ENCODE peak calls at places on chromosomes 12 and 14, in eight cellular contexts. X, O, M, S, Y, I, B and W are unnamed samples.

GRCh38 chr12:132619301-132620112 is 931 bp downstream of the P2RX2 start:
- DNase-seq in O (no peak), M (no peak), I (no peak), B (no peak), X (peak; percentile 31), S (no peak), Y (no peak), W (no peak)

GRCh38 chr12:50530532-50530931 is 25.7 kb downstream of the DIP2B start:
- DNase-seq in I (no peak), S (no peak), X (no peak), O (no peak), B (no peak), M (no peak), Y (no peak), W (no peak)

GRCh38 chr14:89779707-89780106 is 174.8 kb downstream of the EFCAB11 start:
- DNase-seq in B (no peak), O (no peak), X (no peak), S (no peak), M (no peak), I (no peak), Y (no peak), W (no peak)

GRCh38 chr12:50546441-50547318 is 41.9 kb downstream of the DIP2B start:
- DNase-seq in X (no peak), I (no peak), S (no peak), M (no peak), Y (no peak), O (no peak), B (no peak), W (no peak)

GRCh38 chr12:5806376-5807089 is 138.5 kb downstream of the ANO2 start:
- DNase-seq in Y (no peak), X (no peak), O (no peak), S (peak; percentile 15), M (no peak), I (no peak), B (no peak), W (no peak)

GRCh38 chr12:29908154-29908553 is 124.4 kb upstream of the TMTC1 start:
- DNase-seq in I (no peak), O (no peak), Y (no peak), B (no peak), S (no peak), M (no peak), X (no peak), W (no peak)

GRCh38 chr14:100391777-100392176 is 68.6 kb downstream of the SLC25A47 start:
- DNase-seq in X (no peak), S (peak; percentile 67), Y (peak; percentile 66), I (no peak), O (no peak), M (no peak), B (no peak), W (no peak)

GRCh38 chr12:114869091-114869834 is 185.3 kb upstream of the TBX3 start:
- DNase-seq in S (peak; percentile 85), M (no peak), I (no peak), Y (peak; percentile 95), X (no peak), B (no peak), O (no peak), W (no peak)

GRCh38 chr14:103854822-103855733 is 7.7 kb upstream of the PPP1R13B start:
- DNase-seq in O (no peak), M (no peak), S (no peak), X (no peak), B (peak; percentile 70), I (peak; percentile 79), Y (no peak), W (peak; percentile 33)

GRCh38 chr12:110583137-110584059 is at the start of gene PPTC7:
- DNase-seq in X (peak; percentile 98), S (peak; percentile 94), M (peak; percentile 99), Y (peak; percentile 55), O (peak; percentile 98), I (peak; percentile 98), B (peak; percentile 97), W (peak; percentile 88)

GRCh38 chr14:62894736-62895135 is 150.5 kb downstream of the KCNH5 start:
- DNase-seq in B (no peak), I (no peak), S (no peak), O (no peak), Y (no peak), M (no peak), X (no peak), W (no peak)

GRCh38 chr14:62557416-62557815 is 487.8 kb downstream of the KCNH5 start:
- DNase-seq in X (no peak), O (no peak), Y (no peak), I (no peak), B (no peak), M (no peak), S (no peak), W (no peak)

GRCh38 chr14:20805485-20805884 is 2.8 kb upstream of the RNASE1 start:
- DNase-seq in S (no peak), Y (no peak), O (no peak), M (no peak), I (no peak), B (no peak), X (no peak), W (no peak)

DNA sequence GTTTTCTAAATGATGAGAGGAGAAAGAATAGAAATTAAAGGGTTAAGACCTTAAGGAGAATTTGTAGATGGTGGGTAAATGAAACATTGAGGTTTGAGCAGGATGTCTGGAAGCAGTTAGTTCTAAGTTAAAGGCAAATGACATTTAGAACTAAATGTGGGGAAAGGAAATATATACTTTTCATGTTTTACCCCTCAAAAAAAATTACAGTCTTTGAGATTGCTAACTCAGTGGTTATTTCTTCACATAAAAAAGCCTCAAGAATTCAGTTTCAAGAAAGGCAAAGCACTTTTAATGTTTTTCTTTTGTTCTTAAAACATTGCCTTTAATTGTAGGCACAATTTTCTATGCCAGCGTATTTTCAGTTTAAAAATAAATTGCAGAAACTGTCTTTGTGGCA is 114.0 kb downstream of the PLEKHA5 start:
- DNase-seq in O (no peak), X (no peak), S (no peak), M (no peak), B (no peak), I (no peak), Y (no peak), W (no peak)
- H3K4me3 ChIP-seq in O (no peak overlapping the region), X (no peak overlapping the region), S (no peak overlapping the region), M (no peak overlapping the region), B (no peak overlapping the region), I (no peak overlapping the region), Y (no peak overlapping the region), W (no peak overlapping the region)

GRCh38 chr12:120460157-120460556 is 9.4 kb downstream of the SRSF9 start:
- DNase-seq in I (no peak), M (no peak), B (no peak), S (no peak), X (no peak), O (no peak), Y (no peak), W (no peak)

GRCh38 chr12:120453977-120454376 is 7.7 kb downstream of the GATC start:
- DNase-seq in O (no peak), I (no peak), X (no peak), S (peak; percentile 19), B (no peak), Y (no peak), M (no peak), W (peak; percentile 51)

GRCh38 chr12:120453060-120453761 is 7.0 kb downstream of the GATC start:
- DNase-seq in S (no peak), Y (no peak), M (no peak), B (no peak), X (no peak), O (no peak), I (peak; percentile 73), W (no peak)

GRCh38 chr12:120455302-120455701 is 9.1 kb downstream of the GATC start:
- DNase-seq in M (no peak), S (no peak), O (no peak), I (peak; percentile 94), Y (no peak), B (no peak), X (no peak), W (no peak)

GRCh38 chr12:120457133-120457532 is 10.9 kb downstream of the GATC start:
- DNase-seq in B (no peak), M (no peak), S (no peak), I (no peak), O (no peak), Y (no peak), X (no peak), W (no peak)
- TF ChIP-seq CTCF in B (no peak), M (no peak), S (peak; percentile 15), I (peak; percentile 20), O (no peak), Y (peak; percentile 45), X (no peak), W (peak; percentile 38)

DNA sequence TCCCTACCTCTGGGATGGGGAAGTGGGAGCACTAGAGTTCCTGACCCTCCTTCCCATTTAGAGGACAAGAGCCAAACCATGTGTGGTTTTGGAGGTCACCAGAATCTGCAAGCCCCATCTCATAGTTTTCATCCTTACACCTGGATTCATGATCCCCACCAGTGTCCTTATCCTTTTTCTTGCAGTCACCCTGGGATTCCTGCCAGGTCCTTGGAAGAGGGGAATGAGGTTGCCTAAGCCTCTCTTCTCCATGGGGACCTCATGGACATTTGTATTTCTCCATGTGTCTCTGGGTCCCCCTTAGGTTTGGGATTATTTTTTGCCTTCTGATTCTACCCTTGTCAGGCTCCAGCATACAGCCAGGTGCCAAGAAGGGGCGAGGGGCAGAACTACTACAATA is 1.5 kb upstream of the WNT10B start:
- DNase-seq in X (no peak), M (no peak), B (no peak), S (no peak), O (no peak), Y (no peak), I (no peak), W (no peak)
- H3K27me3 ChIP-seq in X (peaks cover under 1% of the 10 kb centered on the region), M (peaks cover 55% of the 10 kb centered on the region), B (no peaks in the 10 kb centered on the region), S (peaks cover 75% of the 10 kb centered on the region), O (peaks cover 64% of the 10 kb centered on the region), Y (peaks cover 15% of the 10 kb centered on the region), I (peaks cover 35% of the 10 kb centered on the region), W (peaks cover 47% of the 10 kb centered on the region)

GRCh38 chr12:57128519-57129247 is 400 bp downstream of the LRP1 start:
- DNase-seq in X (peak; percentile 68), Y (no peak), B (no peak), O (no peak), S (no peak), M (no peak), I (no peak), W (no peak)

GRCh38 chr12:57126061-57126460 is 2.2 kb upstream of the LRP1 start:
- DNase-seq in O (no peak), Y (no peak), X (peak; percentile 37), S (no peak), I (no peak), M (no peak), B (no peak), W (no peak)

GRCh38 chr12:57127101-57127709 is 1.1 kb upstream of the LRP1 start:
- DNase-seq in X (peak; percentile 73), I (peak; percentile 88), B (peak; percentile 78), O (peak; percentile 54), S (no peak), Y (no peak), M (peak; percentile 82), W (peak; percentile 58)

GRCh38 chr12:57127710-57128518 is at the start of gene LRP1:
- DNase-seq in X (peak; percentile 92), S (peak; percentile 82), I (peak; percentile 82), B (peak; percentile 78), O (peak; percentile 87), Y (no peak), M (peak; percentile 93), W (peak; percentile 80)

GRCh38 chr12:57126561-57126960 is 1.7 kb upstream of the LRP1 start:
- DNase-seq in X (no peak), O (no peak), M (no peak), B (no peak), S (no peak), Y (no peak), I (no peak), W (peak; percentile 13)
- H3K4me3 ChIP-seq in X (no peak overlapping the region), O (no peak overlapping the region), M (no peak overlapping the region), B (no peak overlapping the region), S (no peak overlapping the region), Y (no peak overlapping the region), I (no peak overlapping the region), W (no peak overlapping the region)